ENCODE peak calls at places on chromosomes 11 and 22, in six cellular contexts. R, U, E, I, W and Q are unnamed samples. For H3K4me1, the result is how much of the 10 kb centered on the place peaks cover.

GRCh38 chr11:95231881-95232605 is 1.0 kb upstream of the SESN3 start:
- DNase-seq in E (peak), W (no peak), U (peak), I (peak), R (peak), Q (peak)

GRCh38 chr22:49012695-49013094 is 815.0 kb downstream of the BRD1 start:
- DNase-seq in I (no peak), R (no peak), U (peak), E (no peak), W (no peak), Q (no peak)

GRCh38 chr11:12196335-12196734 is 85.9 kb downstream of the MICAL2 start:
- DNase-seq in R (no peak), U (peak), E (no peak), I (no peak), W (no peak), Q (no peak)

GRCh38 chr22:49205401-49205800 is 622.3 kb downstream of the BRD1 start:
- DNase-seq in U (peak), W (no peak), E (peak), R (no peak), I (no peak), Q (no peak)

GRCh38 chr11:47278058-47278457 is 8.1 kb downstream of the MADD start:
- DNase-seq in R (no peak), E (no peak), I (no peak), W (no peak), U (no peak), Q (no peak)

GRCh38 chr22:38230108-38230825 is 28.5 kb downstream of the MAFF start:
- DNase-seq in I (peak), W (peak), E (peak), U (no peak), R (peak), Q (peak)

GRCh38 chr11:38256436-38256835 is 1658.4 kb upstream of the RAG2 start:
- DNase-seq in E (no peak), I (no peak), R (no peak), W (no peak), U (no peak), Q (no peak)

GRCh38 chr22:25110596-25110845 is 89.1 kb upstream of the CRYBB3 start:
- DNase-seq in W (no peak), E (no peak), U (no peak), R (no peak), I (no peak), Q (no peak)

GRCh38 chr11:2418961-2419360 is 18.4 kb downstream of the TSSC4 start:
- DNase-seq in I (no peak), U (no peak), E (no peak), R (no peak), W (no peak), Q (no peak)

GRCh38 chr11:122723106-122723505 is 67.6 kb downstream of the UBASH3B start:
- DNase-seq in E (no peak), U (no peak), I (no peak), W (no peak), R (no peak), Q (no peak)

GRCh38 chr11:74847895-74848294 is 99.2 kb downstream of the RNF169 start:
- DNase-seq in E (no peak), U (no peak), W (no peak), R (no peak), I (no peak), Q (no peak)

GRCh38 chr22:48752451-48753380 is 1075.0 kb downstream of the BRD1 start:
- DNase-seq in E (no peak), W (no peak), I (no peak), R (no peak), U (no peak), Q (no peak)

GRCh38 chr11:124329787-124330478 is 9.9 kb upstream of the OR8D2 start:
- DNase-seq in R (no peak), I (no peak), U (no peak), W (peak), E (no peak), Q (no peak)

GRCh38 chr11:126698576-126698975 is 302.0 kb downstream of the KIRREL3 start:
- DNase-seq in I (no peak), E (no peak), U (no peak), R (no peak), W (no peak), Q (no peak)

GRCh38 chr22:27748355-27749168 is 53.0 kb downstream of the MN1 start:
- DNase-seq in R (no peak), U (no peak), E (no peak), I (no peak), W (no peak), Q (no peak)

GRCh38 chr11:952406-953385 is 27.0 kb downstream of the AP2A2 start:
- DNase-seq in R (peak), U (no peak), E (peak), I (no peak), W (no peak), Q (no peak)

GRCh38 chr11:947744-948143 is 22.1 kb downstream of the AP2A2 start:
- DNase-seq in I (no peak), E (no peak), W (no peak), R (no peak), U (no peak), Q (no peak)

GRCh38 chr11:953513-953912 is 27.8 kb downstream of the AP2A2 start:
- DNase-seq in R (no peak), I (no peak), E (peak), W (no peak), U (no peak), Q (no peak)

GRCh38 chr11:954392-955144 is 28.9 kb downstream of the AP2A2 start:
- DNase-seq in R (no peak), W (no peak), I (no peak), E (no peak), U (no peak), Q (no peak)

DNA sequence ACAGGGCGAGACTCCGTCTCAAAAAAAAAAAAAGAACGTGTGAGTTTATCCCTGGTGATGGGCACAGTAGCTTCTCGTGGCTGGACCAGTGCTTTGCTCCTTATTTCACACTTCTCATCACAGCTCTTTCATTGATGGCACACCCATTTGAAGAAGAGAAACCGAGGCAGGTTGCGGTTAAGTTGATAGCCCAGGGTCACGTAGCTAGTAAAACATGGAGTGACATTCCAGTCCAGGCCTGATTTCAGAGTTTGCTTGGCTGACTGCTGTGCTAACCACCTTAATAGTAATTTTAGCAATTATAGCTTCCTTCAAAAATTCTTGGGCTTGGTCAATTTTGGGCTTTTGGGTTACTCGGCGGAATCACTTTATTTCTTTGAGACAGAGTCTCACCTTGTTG is 25.8 kb downstream of the AP2A2 start:
- DNase-seq in R (no peak), I (no peak), E (no peak), U (no peak), W (no peak), Q (no peak)
- H3K4me1 ChIP-seq in R (half or more), I (under half), E (under half), U (under half), W (under half), Q (under half)

DNA sequence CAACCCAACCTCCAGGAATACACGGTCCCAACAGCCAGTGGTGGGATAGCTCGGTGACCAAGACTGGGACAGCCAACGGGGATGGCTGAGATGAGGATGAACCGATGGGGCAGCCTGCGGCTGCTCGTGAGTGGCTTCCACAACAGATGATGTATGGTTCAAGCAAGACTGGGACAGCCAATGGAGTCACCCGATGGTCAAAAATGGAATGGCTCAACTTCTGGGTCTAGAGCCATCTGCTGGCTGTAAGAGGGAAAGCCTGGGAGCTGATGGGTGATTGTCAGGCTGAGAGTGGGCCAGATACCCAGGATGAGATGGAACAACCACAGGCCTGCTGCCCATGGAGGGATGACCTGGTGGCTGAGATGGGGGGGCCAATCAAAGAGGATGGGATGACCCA is 35.5 kb downstream of the SYT7 start:
- DNase-seq in E (no peak), U (no peak), W (peak), R (no peak), I (no peak), Q (no peak)
- TF ChIP-seq CTCF in E (peak), U (no peak), W (peak), R (peak), I (no peak), Q (peak)

DNA sequence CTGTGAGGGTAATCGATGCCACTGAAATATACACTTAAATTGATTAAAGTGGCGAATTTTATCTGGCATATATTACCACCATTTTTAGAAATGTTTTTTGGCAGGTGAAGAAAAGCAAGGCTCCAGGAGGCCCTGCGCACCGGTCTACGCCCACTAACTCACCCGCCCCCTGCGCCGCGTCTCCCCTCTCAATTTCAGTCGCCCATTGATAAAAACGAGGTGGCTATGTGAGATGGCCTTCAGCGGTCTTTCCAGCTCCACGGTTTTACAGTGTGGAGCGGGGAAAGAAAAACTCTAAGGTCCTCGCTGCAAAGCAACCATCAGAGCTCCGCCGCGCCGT is 602 bp upstream of the AQP11 start:
- DNase-seq in E (no peak), R (no peak), I (no peak), U (no peak), W (no peak), Q (no peak)
- H3K27ac ChIP-seq in E (peak), R (peak), I (peak), U (peak), W (peak), Q (no peak)

GRCh38 chr11:62536301-62536957 is 10.2 kb downstream of the AHNAK start:
- DNase-seq in W (no peak), I (no peak), R (no peak), U (no peak), E (no peak), Q (no peak)

GRCh38 chr11:62540804-62541671 is 5.6 kb downstream of the AHNAK start:
- DNase-seq in R (peak), E (no peak), U (peak), I (no peak), W (no peak), Q (no peak)

GRCh38 chr11:62542111-62542745 is 4.4 kb downstream of the AHNAK start:
- DNase-seq in R (peak), E (no peak), I (no peak), U (no peak), W (no peak), Q (no peak)

GRCh38 chr11:62538470-62539237 is 8.0 kb downstream of the AHNAK start:
- DNase-seq in I (no peak), U (no peak), R (no peak), E (no peak), W (no peak), Q (no peak)

DNA sequence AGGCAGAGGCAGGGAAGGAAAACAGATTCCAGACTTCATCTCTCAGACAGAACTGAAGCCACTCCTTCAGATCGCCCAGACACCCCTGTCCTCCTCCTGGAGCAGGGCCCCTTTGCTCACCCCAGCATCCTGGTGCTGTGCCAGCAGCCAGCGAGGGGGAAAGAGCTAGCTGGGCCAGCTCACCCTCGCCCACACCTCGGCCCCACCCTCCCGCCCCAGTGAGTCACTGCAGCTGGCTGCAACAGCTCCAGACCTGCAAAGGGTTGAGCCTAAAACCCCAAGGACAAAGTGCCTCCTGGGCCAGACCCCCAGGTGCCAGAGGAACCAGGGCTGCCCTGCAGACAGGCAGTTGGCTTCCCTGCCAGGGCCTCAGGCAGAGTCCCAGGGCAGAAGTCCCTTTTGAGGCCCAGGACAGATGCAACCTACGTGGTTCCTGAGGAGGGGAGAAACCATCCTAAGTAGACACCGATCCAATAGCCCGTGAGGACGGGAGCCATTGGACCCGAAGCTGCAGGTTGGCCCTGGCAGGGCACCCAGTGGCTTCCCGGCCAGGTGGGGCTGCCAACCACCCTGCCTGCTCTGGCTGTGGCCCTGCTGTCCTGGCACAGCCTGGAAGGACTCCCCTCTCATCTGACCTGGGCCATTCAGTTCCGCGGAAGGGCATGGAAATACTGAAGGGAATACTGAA is 7.2 kb downstream of the AHNAK start:
- DNase-seq in U (peak), W (peak), R (peak), E (peak), I (no peak), Q (peak)
- H3K4me1 ChIP-seq in U (half or more), W (half or more), R (half or more), E (under half), I (under half), Q (under half)

GRCh38 chr11:59810189-59810910 is at the start of gene MRPL16:
- DNase-seq in U (peak), E (peak), W (peak), I (peak), R (peak), Q (peak)
- TF ChIP-seq CTCF in U (no peak), E (peak), W (peak), I (peak), R (peak), Q (peak)

DNA sequence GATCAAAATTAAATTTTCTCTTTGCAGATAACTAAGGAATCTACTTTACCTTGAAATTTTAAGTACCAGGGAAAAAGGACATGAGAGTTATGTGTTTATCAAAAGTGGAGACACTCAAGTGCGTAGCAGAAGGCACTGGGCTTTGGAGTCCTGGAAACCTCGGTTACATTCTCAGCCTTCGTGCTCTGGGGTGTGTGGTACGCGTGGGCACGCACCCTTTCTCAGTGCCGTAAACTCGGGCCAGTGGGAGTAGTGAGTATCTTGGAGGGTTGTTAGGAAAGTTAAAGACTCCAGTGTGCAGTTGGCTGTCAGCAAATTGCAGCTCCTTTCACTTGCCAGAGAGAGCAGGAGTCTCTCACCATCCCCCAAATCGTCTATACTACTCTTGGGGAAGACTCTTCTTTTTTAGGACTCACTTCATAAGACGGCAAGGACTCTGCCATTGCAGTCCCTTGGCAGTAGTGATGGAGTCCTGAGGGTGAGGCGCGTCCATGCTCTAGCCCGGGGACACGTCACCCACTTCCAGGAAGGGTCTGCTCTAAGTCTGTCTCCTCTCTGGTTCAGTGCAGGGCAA is 171.8 kb downstream of the TBC1D22A start:
- DNase-seq in I (no peak), U (no peak), R (no peak), E (no peak), W (no peak), Q (no peak)
- H3K27ac ChIP-seq in I (no peak), U (no peak), R (peak), E (peak), W (peak), Q (peak)